ENCODE peak calls at places on chromosomes 11 and 22, in eight cellular contexts. Q is HT-29, X is lung, O is B cell, I is neural crest cell, A is non-pigmented ciliary epithelial cell, E is T-helper 9 cell, M is HT1080. V is an unnamed sample.

GRCh38 chr11:119207300-119207570 is 1.1 kb downstream of the CBL start:
- DNase-seq in Q (peak; percentile 51), X (no peak), O (peak; percentile 33), I (no peak), A (no peak), E (no peak), M (no peak), V (no peak)

GRCh38 chr22:38455063-38455529 is at the start of gene KCNJ4:
- DNase-seq in Q (no peak), X (no peak), O (peak; percentile 68), I (no peak), A (no peak), E (no peak), M (no peak), V (no peak)

GRCh38 chr22:43181321-43182076 is 5.4 kb downstream of the TTLL12 start:
- DNase-seq in Q (no peak), X (no peak), O (no peak), I (no peak), A (no peak), E (no peak), M (no peak), V (no peak)

GRCh38 chr22:29704528-29705285 is 15.1 kb upstream of the CABP7 start:
- DNase-seq in Q (peak; percentile 68), X (no peak), O (no peak), I (peak; percentile 46), A (no peak), E (no peak), M (peak; percentile 23), V (no peak)

GRCh38 chr22:50702261-50702671 is 29.6 kb downstream of the SHANK3 start:
- DNase-seq in Q (no peak), X (no peak), O (no peak), I (no peak), A (no peak), E (no peak), M (no peak), V (no peak)

GRCh38 chr22:42156597-42156996 is 26.0 kb upstream of the CYP2D6 start:
- DNase-seq in Q (no peak), X (no peak), O (peak; percentile 8), I (no peak), A (no peak), E (no peak), M (no peak), V (no peak)

GRCh38 chr11:92224394-92225205 is at the start of gene FAT3:
- DNase-seq in Q (no peak), X (no peak), O (no peak), I (peak; percentile 63), A (no peak), E (no peak), M (peak; percentile 40), V (no peak)

GRCh38 chr22:26168199-26168915 is 905 bp upstream of the SEZ6L start:
- DNase-seq in Q (no peak), X (no peak), O (no peak), I (no peak), A (no peak), E (no peak), M (no peak), V (no peak)

GRCh38 chr11:47553417-47553746 is 450 bp upstream of the CELF1 start:
- DNase-seq in Q (no peak), X (no peak), O (no peak), I (no peak), A (no peak), E (no peak), M (no peak), V (no peak)

GRCh38 chr11:31619980-31620379 is 110.4 kb downstream of the ELP4 start:
- DNase-seq in Q (no peak), X (no peak), O (no peak), I (no peak), A (no peak), E (no peak), M (no peak), V (no peak)

GRCh38 chr11:65045728-65046127 is 4.7 kb downstream of the SAC3D1 start:
- DNase-seq in Q (no peak), X (no peak), O (no peak), I (no peak), A (no peak), E (no peak), M (no peak), V (no peak)

GRCh38 chr11:72624496-72625201 is 49.6 kb downstream of the PDE2A start:
- DNase-seq in Q (no peak), X (no peak), O (no peak), I (no peak), A (no peak), E (no peak), M (no peak), V (no peak)

GRCh38 chr22:42142771-42143461 is 12.3 kb upstream of the CYP2D6 start:
- DNase-seq in Q (no peak), X (no peak), O (no peak), I (no peak), A (no peak), E (no peak), M (no peak), V (no peak)

GRCh38 chr11:83194284-83195175 is 1.0 kb downstream of the ANKRD42 start:
- DNase-seq in Q (peak; percentile 66), X (peak; percentile 65), O (peak; percentile 64), I (peak; percentile 24), A (peak; percentile 43), E (peak; percentile 52), M (peak; percentile 78), V (peak; percentile 56)

GRCh38 chr22:25388866-25389540 is 169.6 kb downstream of the CRYBB2 start:
- DNase-seq in Q (no peak), X (no peak), O (no peak), I (no peak), A (no peak), E (no peak), M (peak; percentile 63), V (no peak)

GRCh38 chr22:22738959-22739585 is 94.7 kb downstream of the GGTLC2 start:
- DNase-seq in Q (no peak), X (no peak), O (no peak), I (no peak), A (no peak), E (no peak), M (no peak), V (no peak)

GRCh38 chr11:105219269-105219668 is 79.7 kb upstream of the CARD18 start:
- DNase-seq in Q (no peak), X (no peak), O (no peak), I (no peak), A (no peak), E (no peak), M (no peak), V (no peak)

GRCh38 chr11:59473015-59473414 is at the start of gene OR4D10:
- DNase-seq in Q (no peak), X (no peak), O (no peak), I (no peak), A (no peak), E (no peak), M (no peak), V (no peak)

GRCh38 chr11:57340228-57340627 is 2.1 kb downstream of the P2RX3 start:
- DNase-seq in Q (peak; percentile 36), X (no peak), O (no peak), I (peak; percentile 39), A (no peak), E (no peak), M (no peak), V (no peak)

GRCh38 chr22:41117127-41117965 is 25.0 kb downstream of the EP300 start:
- DNase-seq in Q (no peak), X (no peak), O (no peak), I (no peak), A (no peak), E (no peak), M (no peak), V (no peak)

GRCh38 chr11:27514558-27514957 is 8.0 kb upstream of the LIN7C start:
- DNase-seq in Q (no peak), X (no peak), O (no peak), I (no peak), A (no peak), E (no peak), M (peak; percentile 32), V (no peak)

GRCh38 chr11:119100246-119100959 is 1.2 kb downstream of the DPAGT1 start:
- DNase-seq in Q (peak; percentile 79), X (no peak), O (no peak), I (no peak), A (no peak), E (no peak), M (peak; percentile 67), V (no peak)